ENCODE peak calls at places on chromosomes 2 and 18, in five cellular contexts. W is DMS153, K is myocyte, G is mesothelial cell of epicardium, T is HS-5. Y is an unnamed sample.

GRCh38 chr2:240567137-240567871 is 980 bp upstream of the RNPEPL1 start:
- DNase-seq in W (no peak), K (no peak), G (peak; percentile 14), T (no peak), Y (no peak)

GRCh38 chr2:70964133-70964532 is 14.3 kb upstream of the ANKRD53 start:
- DNase-seq in W (no peak), K (no peak), G (no peak), T (no peak), Y (no peak)

GRCh38 chr2:227460079-227460485 is 11.9 kb upstream of the AGFG1 start:
- DNase-seq in W (no peak), K (no peak), G (no peak), T (no peak), Y (no peak)

GRCh38 chr18:59923539-59924196 is 23.9 kb downstream of the PMAIP1 start:
- DNase-seq in W (no peak), K (no peak), G (no peak), T (no peak), Y (no peak)

GRCh38 chr18:45568017-45568416 is 47.3 kb upstream of the SLC14A2 start:
- DNase-seq in W (no peak), K (no peak), G (no peak), T (no peak), Y (no peak)

GRCh38 chr2:233448565-233448964 is 94.3 kb downstream of the DGKD start:
- DNase-seq in W (no peak), K (no peak), G (no peak), T (no peak), Y (no peak)

GRCh38 chr2:53490659-53491058 is 276.9 kb upstream of the CHAC2 start:
- DNase-seq in W (peak; percentile 48), K (peak; percentile 81), G (no peak), T (no peak), Y (no peak)

GRCh38 chr18:76454429-76454828 is 40.6 kb downstream of the ZNF516 start:
- DNase-seq in W (no peak), K (no peak), G (no peak), T (no peak), Y (no peak)

GRCh38 chr2:53945538-53945937 is 25.3 kb downstream of the PSME4 start:
- DNase-seq in W (no peak), K (no peak), G (no peak), T (no peak), Y (no peak)

GRCh38 chr18:31100598-31101147 is 1.5 kb downstream of the DSC2 start:
- DNase-seq in W (no peak), K (no peak), G (no peak), T (no peak), Y (no peak)

GRCh38 chr2:199662245-199662644 is 188.7 kb downstream of the FTCDNL1 start:
- DNase-seq in W (no peak), K (no peak), G (no peak), T (no peak), Y (no peak)

GRCh38 chr2:157792345-157793052 is 83.6 kb downstream of the ACVR1 start:
- DNase-seq in W (no peak), K (peak; percentile 25), G (no peak), T (no peak), Y (no peak)

GRCh38 chr2:142937347-142937746 is 59.9 kb downstream of the KYNU start:
- DNase-seq in W (no peak), K (peak; percentile 5), G (no peak), T (no peak), Y (no peak)

GRCh38 chr2:144181006-144181405 is 338.9 kb downstream of the ZEB2 start:
- DNase-seq in W (no peak), K (no peak), G (no peak), T (no peak), Y (no peak)

GRCh38 chr2:108593547-108594098 is 59.4 kb downstream of the LIMS1 start:
- DNase-seq in W (no peak), K (peak; percentile 84), G (no peak), T (peak; percentile 77), Y (peak; percentile 75)

GRCh38 chr18:78421392-78421791 is 558.2 kb upstream of the SALL3 start:
- DNase-seq in W (no peak), K (no peak), G (no peak), T (no peak), Y (no peak)

GRCh38 chr2:207937253-207937652 is 88.1 kb downstream of the PLEKHM3 start:
- DNase-seq in W (no peak), K (no peak), G (no peak), T (no peak), Y (no peak)

GRCh38 chr2:236623816-236624215 is 54.2 kb downstream of the ACKR3 start:
- DNase-seq in W (no peak), K (no peak), G (no peak), T (no peak), Y (no peak)

GRCh38 chr18:78970774-78971333 is 8.8 kb upstream of the SALL3 start:
- DNase-seq in W (no peak), K (no peak), G (no peak), T (no peak), Y (no peak)

GRCh38 chr2:151260492-151261239 is 997 bp downstream of the RBM43 start:
- DNase-seq in W (no peak), K (no peak), G (no peak), T (peak; percentile 26), Y (no peak)

GRCh38 chr2:74690571-74690970 is 36.5 kb downstream of the SEMA4F start:
- DNase-seq in W (peak; percentile 21), K (peak; percentile 73), G (no peak), T (peak; percentile 10), Y (peak; percentile 44)

GRCh38 chr2:202084265-202084664 is 11.2 kb downstream of the KIAA2012 start:
- DNase-seq in W (no peak), K (peak; percentile 9), G (no peak), T (no peak), Y (no peak)

GRCh38 chr2:223765221-223765775 is 72.1 kb downstream of the AP1S3 start:
- DNase-seq in W (no peak), K (no peak), G (no peak), T (no peak), Y (no peak)

GRCh38 chr18:26981373-26982082 is 116.0 kb upstream of the AQP4 start:
- DNase-seq in W (no peak), K (no peak), G (no peak), T (no peak), Y (no peak)

GRCh38 chr2:95274291-95275150 is at the start of gene PROM2:
- DNase-seq in W (peak; percentile 74), K (no peak), G (peak; percentile 10), T (no peak), Y (no peak)

GRCh38 chr18:74806700-74807416 is 209.2 kb downstream of the ZNF407 start:
- DNase-seq in W (peak; percentile 20), K (peak; percentile 45), G (no peak), T (peak; percentile 69), Y (peak; percentile 36)

GRCh38 chr18:61703508-61703907 is 189.3 kb downstream of the RNF152 start:
- DNase-seq in W (no peak), K (peak; percentile 55), G (no peak), T (no peak), Y (no peak)

GRCh38 chr2:128786800-128787478 is 468.3 kb upstream of the HS6ST1 start:
- DNase-seq in W (no peak), K (no peak), G (no peak), T (no peak), Y (no peak)

GRCh38 chr2:68828887-68829708 is 42.1 kb downstream of the BMP10 start:
- DNase-seq in W (no peak), K (peak; percentile 94), G (peak; percentile 85), T (peak; percentile 91), Y (peak; percentile 95)

GRCh38 chr2:204551464-204551863 is 6.2 kb downstream of the PARD3B start:
- DNase-seq in W (no peak), K (no peak), G (no peak), T (no peak), Y (no peak)

GRCh38 chr2:45741451-45741850 is 90.0 kb downstream of the PRKCE start:
- DNase-seq in W (no peak), K (peak; percentile 87), G (no peak), T (no peak), Y (no peak)

GRCh38 chr18:41121116-41121826 is 833.8 kb upstream of the PIK3C3 start:
- DNase-seq in W (no peak), K (no peak), G (no peak), T (no peak), Y (no peak)

Y was measured in HFF-Myc.